ENCODE peak calls at places on chromosomes 16 and 17, in ten cellular contexts. Z is Peyer's patch, E is AG08395, Y is iris pigment epithelial cell, R is nucleus accumbens, X is NCI-H2081 treated with DMSO at 0.1 percent for 48 hours, L is SW 1271, J is T-helper 9 cell, F is HCT116, C is AML-193. A is an unnamed sample.

GRCh38 chr16:52548261-52549010 is 1.5 kb upstream of the TOX3 start:
- DNase-seq in F (no peak), L (no peak), E (no peak), Y (no peak), Z (no peak), J (no peak), X (no peak), R (no peak), C (no peak), A (no peak)

GRCh38 chr16:9123871-9124270 is 32.4 kb downstream of the HAPSTR1 start:
- DNase-seq in R (no peak), X (no peak), Y (no peak), J (no peak), C (peak), Z (peak), L (no peak), F (peak), E (no peak), A (no peak)

GRCh38 chr16:73092236-73092781 is 44.4 kb upstream of the ZFHX3 start:
- DNase-seq in C (no peak), Y (peak), R (peak), E (no peak), F (no peak), Z (no peak), X (no peak), J (no peak), L (no peak), A (no peak)

GRCh38 chr16:51181495-51181795 is 30.4 kb upstream of the SALL1 start:
- DNase-seq in J (no peak), E (no peak), Z (no peak), X (no peak), C (no peak), F (no peak), Y (no peak), L (no peak), R (no peak), A (no peak)

GRCh38 chr16:15811778-15812750 is 44.8 kb downstream of the MYH11 start:
- DNase-seq in J (no peak), C (no peak), Y (peak), X (no peak), R (no peak), Z (no peak), L (no peak), E (peak), F (no peak), A (no peak)

GRCh38 chr17:68734202-68734825 is 133.1 kb upstream of the FAM20A start:
- DNase-seq in F (no peak), Z (no peak), E (no peak), R (no peak), C (no peak), X (no peak), J (no peak), L (no peak), Y (no peak), A (no peak)

GRCh38 chr16:9407206-9407758 is 315.8 kb downstream of the HAPSTR1 start:
- DNase-seq in J (no peak), L (no peak), Y (no peak), R (no peak), C (no peak), F (no peak), Z (no peak), X (no peak), E (no peak), A (no peak)

GRCh38 chr16:35198223-35199199 is 1739.1 kb downstream of the TP53TG3F start:
- DNase-seq in F (no peak), J (no peak), Z (no peak), C (no peak), Y (no peak), L (no peak), X (no peak), E (no peak), R (no peak), A (no peak)

A was measured in keratinocyte.